ENCODE peak calls at places on chromosomes 13 and 19, in four cellular contexts. D, P, Z and S are unnamed samples.

GRCh38 chr13:33793726-33794125 is 24.2 kb upstream of the RFC3 start:
- DNase-seq in D (no peak), P (no peak), Z (no peak), S (no peak)

GRCh38 chr13:49632156-49632555 is 3.8 kb downstream of the ARL11 start:
- DNase-seq in D (no peak), P (no peak), Z (no peak), S (no peak)

GRCh38 chr19:42018503-42019193 is 24.6 kb upstream of the ATP1A3 start:
- DNase-seq in D (no peak), P (no peak), Z (no peak), S (no peak)

GRCh38 chr13:64075543-64076271 is 2660.1 kb upstream of the PCDH20 start:
- DNase-seq in D (no peak), P (peak; percentile 74), Z (no peak), S (no peak)

GRCh38 chr13:77737583-77738200 is 40.2 kb downstream of the SLAIN1 start:
- DNase-seq in D (no peak), P (no peak), Z (no peak), S (no peak)

GRCh38 chr13:44576396-44577235 is 486 bp upstream of the TSC22D1 start:
- DNase-seq in D (no peak), P (no peak), Z (no peak), S (no peak)

GRCh38 chr13:51311957-51312520 is 27.5 kb upstream of the SERPINE3 start:
- DNase-seq in D (no peak), P (no peak), Z (no peak), S (no peak)

GRCh38 chr13:30915691-30916541 is 9.8 kb downstream of the MEDAG start:
- DNase-seq in D (no peak), P (no peak), Z (no peak), S (no peak)

GRCh38 chr19:13887529-13887928 is 10.6 kb downstream of the NANOS3 start:
- DNase-seq in D (no peak), P (no peak), Z (no peak), S (no peak)

GRCh38 chr19:7864719-7865074 is 9.5 kb downstream of the PRR36 start:
- DNase-seq in D (no peak), P (no peak), Z (no peak), S (no peak)

GRCh38 chr13:53112522-53112921 is 83.9 kb downstream of the OLFM4 start:
- DNase-seq in D (no peak), P (no peak), Z (no peak), S (no peak)

GRCh38 chr13:88022826-88023225 is 351.7 kb downstream of the SLITRK5 start:
- DNase-seq in D (no peak), P (no peak), Z (no peak), S (no peak)

GRCh38 chr13:102978168-102978567 is 88.0 kb downstream of the SLC10A2 start:
- DNase-seq in D (no peak), P (no peak), Z (no peak), S (no peak)

GRCh38 chr19:50890422-50891252 is 17.4 kb downstream of the KLK2 start:
- DNase-seq in D (no peak), P (no peak), Z (no peak), S (no peak)